ENCODE peak calls at places on chromosomes 3 and 15, in four cellular contexts. B is Right ventricle myocardium superior, D is HS-27A, G is fibroblast of mammary gland. V is an unnamed sample.

GRCh38 chr15:59401810-59402569 is 29.3 kb upstream of the MYO1E start:
- DNase-seq in B (no peak), D (no peak), G (no peak), V (no peak)

GRCh38 chr3:105351821-105352220 is 14.9 kb upstream of the ALCAM start:
- DNase-seq in B (no peak), D (no peak), G (peak), V (peak)

GRCh38 chr3:18987862-18988447 is 160.4 kb upstream of the KCNH8 start:
- DNase-seq in B (no peak), D (no peak), G (no peak), V (peak)

GRCh38 chr3:12959838-12960378 is 113.3 kb downstream of the IQSEC1 start:
- DNase-seq in B (peak), D (no peak), G (no peak), V (no peak)

GRCh38 chr15:92633001-92633400 is 22.6 kb downstream of the FAM174B start:
- DNase-seq in B (no peak), D (no peak), G (no peak), V (no peak)

GRCh38 chr3:46359748-46360509 is 6.0 kb downstream of the CCR2 start:
- DNase-seq in B (no peak), D (no peak), G (peak), V (peak)

GRCh38 chr15:25850154-25851111 is 12.7 kb downstream of the ATP10A start:
- DNase-seq in B (peak), D (no peak), G (peak), V (no peak)

GRCh38 chr3:124730920-124731297 is 657 bp downstream of the UMPS start:
- DNase-seq in B (no peak), D (no peak), G (no peak), V (no peak)

GRCh38 chr3:42936157-42936981 is 30.4 kb downstream of the ZNF662 start:
- DNase-seq in B (peak), D (no peak), G (peak), V (no peak)

GRCh38 chr15:80929225-80929624 is 60.4 kb downstream of the MESD start:
- DNase-seq in B (no peak), D (peak), G (peak), V (peak)

GRCh38 chr3:105653868-105654267 is 214.9 kb downstream of the CBLB start:
- DNase-seq in B (no peak), D (no peak), G (no peak), V (no peak)

GRCh38 chr3:16143870-16144568 is 30.5 kb upstream of the GALNT15 start:
- DNase-seq in B (no peak), D (no peak), G (no peak), V (no peak)

GRCh38 chr15:88255496-88256171 is 905 bp downstream of the NTRK3 start:
- DNase-seq in B (no peak), D (no peak), G (peak), V (no peak)

GRCh38 chr3:42127226-42127625 is 36.1 kb downstream of the TRAK1 start:
- DNase-seq in B (no peak), D (no peak), G (no peak), V (no peak)

GRCh38 chr15:67133738-67134576 is 68.6 kb downstream of the SMAD3 start:
- DNase-seq in B (no peak), D (no peak), G (peak), V (no peak)

GRCh38 chr3:59660852-59661624 is 611.2 kb upstream of the CFAP20DC start:
- DNase-seq in B (no peak), D (no peak), G (no peak), V (peak)

GRCh38 chr3:65181397-65181871 is 493.6 kb upstream of the ADAMTS9 start:
- DNase-seq in B (no peak), D (no peak), G (peak), V (no peak)

GRCh38 chr3:173939319-173939718 is 541.8 kb downstream of the NLGN1 start:
- DNase-seq in B (no peak), D (no peak), G (no peak), V (no peak)

GRCh38 chr3:171150945-171151344 is 124.4 kb upstream of the SLC2A2 start:
- DNase-seq in B (no peak), D (no peak), G (no peak), V (no peak)

V was measured in MCF 10A.